ENCODE peak calls at places on chromosomes 1 and 21, in ten cellular contexts. S is HCT116, Q is prostate gland, U is HepG2, T is tibial nerve, O is esophagus squamous epithelium, M is testis, A is K562, Y is transverse colon, C is body of pancreas. G is an unnamed sample.

GRCh38 chr1:231376875-231377549 is 38.9 kb downstream of the SPRTN start:
- DNase-seq in O (no peak), C (no peak), U (no peak), T (no peak), M (no peak), S (no peak), A (no peak), Q (no peak), Y (no peak), G (no peak)

GRCh38 chr1:152878042-152878441 is at the start of gene SMCP:
- DNase-seq in M (peak), Y (no peak), S (no peak), A (peak), U (no peak), O (no peak), C (no peak), T (no peak), Q (no peak), G (no peak)

GRCh38 chr1:114061431-114061830 is 82.2 kb downstream of the OLFML3 start:
- DNase-seq in C (no peak), Y (no peak), S (no peak), Q (no peak), U (no peak), M (no peak), T (no peak), O (no peak), A (no peak), G (no peak)

GRCh38 chr1:106523448-106523847 is 533.0 kb upstream of the PRMT6 start:
- DNase-seq in T (no peak), S (no peak), C (no peak), Y (no peak), U (no peak), M (no peak), Q (no peak), O (no peak), A (no peak), G (no peak)

GRCh38 chr21:29939859-29940245 is at the start of gene GRIK1:
- DNase-seq in M (peak), A (peak), C (peak), Y (no peak), Q (peak), S (no peak), U (no peak), O (no peak), T (no peak), G (no peak)

GRCh38 chr1:150346316-150346715 is 17.6 kb upstream of the RPRD2 start:
- DNase-seq in C (no peak), S (no peak), A (no peak), U (no peak), M (no peak), Y (no peak), O (no peak), T (no peak), Q (no peak), G (no peak)

GRCh38 chr1:78645728-78646127 is 3.9 kb upstream of the IFI44 start:
- DNase-seq in C (no peak), Y (no peak), M (no peak), S (no peak), U (no peak), O (no peak), A (no peak), T (no peak), Q (no peak), G (no peak)

GRCh38 chr1:61279570-61279969 is 197.2 kb downstream of the NFIA start:
- DNase-seq in T (no peak), U (no peak), S (no peak), Q (no peak), Y (no peak), C (no peak), A (no peak), O (no peak), M (no peak), G (no peak)

GRCh38 chr1:33634806-33635205 is 162.4 kb downstream of the ZSCAN20 start:
- DNase-seq in T (no peak), M (peak), U (peak), O (no peak), Y (peak), C (peak), A (peak), S (peak), Q (no peak), G (no peak)

GRCh38 chr1:191641420-191642215 is 516.6 kb upstream of the RGS18 start:
- DNase-seq in O (no peak), T (no peak), Q (no peak), A (no peak), M (no peak), C (no peak), U (no peak), S (no peak), Y (no peak), G (no peak)

GRCh38 chr1:219792337-219793021 is 135.9 kb downstream of the SLC30A10 start:
- DNase-seq in U (no peak), A (no peak), O (no peak), S (no peak), M (no peak), T (no peak), Y (no peak), C (no peak), Q (no peak), G (no peak)

GRCh38 chr1:89588480-89588879 is 44.4 kb upstream of the LRRC8C start:
- DNase-seq in O (no peak), C (no peak), S (no peak), A (no peak), Y (no peak), Q (no peak), M (no peak), T (no peak), U (no peak), G (no peak)

GRCh38 chr1:43979528-43980254 is 681 bp downstream of the B4GALT2 start:
- DNase-seq in S (no peak), M (peak), U (peak), T (no peak), O (no peak), Q (no peak), Y (peak), C (peak), A (peak), G (peak)

GRCh38 chr1:1305300-1306069 is 2.2 kb downstream of the ACAP3 start:
- DNase-seq in T (peak), Q (peak), M (peak), Y (peak), U (peak), C (peak), A (peak), O (peak), S (no peak), G (peak)
- TF ChIP-seq CTCF in T (no peak), Q (no peak), M (no peak), Y (no peak), U (peak), C (no peak), A (peak), O (no peak), S (no peak), G (no peak)

GRCh38 chr1:160096491-160097116 is 1.8 kb downstream of the IGSF8 start:
- DNase-seq in A (no peak), U (no peak), Y (no peak), S (no peak), M (no peak), Q (no peak), T (no peak), O (no peak), C (no peak), G (no peak)

GRCh38 chr1:160098852-160099647 is 631 bp upstream of the IGSF8 start:
- DNase-seq in C (peak), U (peak), Q (peak), T (peak), S (peak), Y (peak), A (peak), O (peak), M (peak), G (peak)

GRCh38 chr1:160099716-160100375 is 1.4 kb upstream of the IGSF8 start:
- DNase-seq in O (no peak), S (no peak), U (no peak), A (no peak), Y (no peak), Q (no peak), T (no peak), M (no peak), C (no peak), G (no peak)

GRCh38 chr1:160097196-160097910 is 1.1 kb downstream of the IGSF8 start:
- DNase-seq in T (no peak), S (no peak), O (no peak), A (no peak), Q (no peak), U (no peak), M (no peak), Y (no peak), C (no peak), G (no peak)

GRCh38 chr1:160097911-160098851 is at the start of gene IGSF8:
- DNase-seq in T (peak), O (peak), S (peak), Q (peak), A (peak), M (peak), Y (peak), U (peak), C (peak), G (peak)
- TF ChIP-seq POLR2A in T (peak), O (peak), S (no peak), Q (peak), A (no peak), M (no peak), Y (peak), U (peak), C (peak), G (peak)

GRCh38 chr1:36175137-36176095 is 19.5 kb downstream of the MAP7D1 start:
- DNase-seq in U (no peak), S (no peak), T (no peak), A (no peak), O (no peak), Y (peak), C (peak), Q (no peak), M (peak), G (no peak)

GRCh38 chr1:36174716-36175115 is 18.8 kb downstream of the MAP7D1 start:
- DNase-seq in T (no peak), M (no peak), Y (no peak), A (no peak), S (no peak), Q (no peak), O (no peak), U (no peak), C (no peak), G (no peak)

GRCh38 chr1:36170643-36171412 is 14.9 kb downstream of the MAP7D1 start:
- DNase-seq in O (no peak), Y (no peak), C (no peak), U (no peak), A (no peak), S (no peak), M (no peak), Q (no peak), T (no peak), G (no peak)

GRCh38 chr1:36172017-36172747 is 16.2 kb downstream of the MAP7D1 start:
- DNase-seq in U (no peak), O (no peak), S (no peak), M (no peak), Y (no peak), A (no peak), Q (no peak), T (no peak), C (no peak), G (no peak)

GRCh38 chr1:36172983-36173382 is 17.0 kb downstream of the MAP7D1 start:
- DNase-seq in Q (no peak), O (no peak), M (no peak), C (no peak), A (no peak), T (no peak), S (no peak), Y (no peak), U (no peak), G (no peak)
- H3K27ac ChIP-seq in Q (no peak), O (peak), M (no peak), C (no peak), A (no peak), T (no peak), S (peak), Y (no peak), U (no peak), G (no peak)

GRCh38 chr1:204128964-204129896 is 22.6 kb downstream of the ETNK2 start:
- DNase-seq in M (peak), S (no peak), A (peak), U (no peak), Y (peak), C (peak), Q (peak), T (no peak), O (no peak), G (peak)

GRCh38 chr1:204131978-204132377 is 19.9 kb downstream of the ETNK2 start:
- DNase-seq in T (no peak), S (no peak), C (no peak), M (no peak), O (no peak), U (no peak), A (no peak), Y (no peak), Q (no peak), G (no peak)

GRCh38 chr1:204130989-204131892 is 20.6 kb downstream of the ETNK2 start:
- DNase-seq in M (peak), A (no peak), C (peak), U (no peak), O (no peak), S (peak), Q (no peak), T (no peak), Y (no peak), G (peak)

GRCh38 chr1:204128464-204128963 is 23.3 kb downstream of the ETNK2 start:
- DNase-seq in C (no peak), S (no peak), M (no peak), Y (no peak), U (no peak), O (no peak), T (no peak), Q (no peak), A (no peak), G (no peak)

GRCh38 chr1:204130178-204130577 is 21.7 kb downstream of the ETNK2 start:
- DNase-seq in C (peak), O (no peak), T (no peak), S (no peak), M (peak), Q (no peak), Y (no peak), A (no peak), U (no peak), G (peak)
- TF ChIP-seq CTCF in C (no peak), O (no peak), T (no peak), S (no peak), M (no peak), Q (no peak), Y (no peak), A (no peak), U (no peak), G (no peak)

GRCh38 chr1:1259119-1259488 is 12.6 kb upstream of the C1QTNF12 start:
- DNase-seq in S (no peak), U (no peak), Y (no peak), Q (no peak), M (no peak), A (no peak), O (no peak), C (no peak), T (no peak), G (no peak)

GRCh38 chr1:1259948-1260614 is 13.6 kb upstream of the C1QTNF12 start:
- DNase-seq in T (no peak), Y (no peak), U (no peak), O (no peak), Q (no peak), A (no peak), M (no peak), C (no peak), S (no peak), G (peak)

GRCh38 chr1:1259540-1259939 is 13.0 kb upstream of the C1QTNF12 start:
- DNase-seq in U (no peak), A (no peak), O (no peak), C (no peak), Q (no peak), M (no peak), T (no peak), S (no peak), Y (no peak), G (no peak)

GRCh38 chr1:1262759-1263158 is 10.9 kb downstream of the UBE2J2 start:
- DNase-seq in U (no peak), O (no peak), Y (no peak), M (no peak), S (no peak), T (no peak), C (no peak), A (no peak), Q (no peak), G (no peak)

DNA sequence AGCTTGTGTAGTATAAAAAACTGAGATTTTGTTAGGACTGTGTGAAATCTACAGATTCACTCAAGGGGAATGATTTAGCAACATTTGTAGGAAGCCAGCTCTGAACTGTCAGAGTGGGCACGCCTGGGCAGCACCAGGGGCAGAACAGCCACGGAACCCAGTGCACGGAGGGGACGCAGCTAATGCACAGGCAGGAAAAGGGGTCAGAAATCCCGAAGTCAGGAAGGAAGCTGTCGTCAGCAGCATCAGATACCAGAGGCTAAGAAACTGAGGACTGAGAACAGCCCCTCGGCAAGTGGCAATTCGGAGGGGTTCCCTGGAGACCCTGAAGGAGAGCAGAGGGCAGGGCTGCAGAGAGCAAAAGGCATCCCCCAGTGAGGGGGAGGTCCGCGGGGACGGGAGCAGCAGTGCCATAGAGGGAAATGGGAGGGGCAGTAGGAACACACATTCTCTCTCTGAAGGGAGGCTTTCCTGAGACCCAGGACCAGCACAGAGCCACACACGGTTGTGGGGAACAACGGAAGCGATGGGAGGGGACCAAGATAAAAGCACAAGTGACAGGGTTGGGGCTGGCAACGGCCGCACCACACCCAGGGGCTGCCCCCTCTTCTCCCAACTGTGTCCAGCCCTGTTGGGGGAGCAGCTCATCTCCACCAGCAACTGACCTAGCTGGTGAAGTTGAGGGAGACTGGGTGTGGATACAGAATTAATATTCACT is 12.7 kb downstream of the UBE2J2 start:
- DNase-seq in M (no peak), S (no peak), O (no peak), Q (no peak), A (no peak), Y (no peak), U (no peak), C (no peak), T (no peak), G (no peak)
- TF ChIP-seq POLR2A in M (no peak), S (no peak), O (no peak), Q (no peak), A (no peak), Y (no peak), U (no peak), C (no peak), T (no peak), G (no peak)

GRCh38 chr1:234666761-234667160 is 56.8 kb upstream of the IRF2BP2 start:
- DNase-seq in S (no peak), Y (no peak), T (no peak), C (no peak), O (no peak), U (no peak), M (no peak), A (no peak), Q (no peak), G (no peak)
- H3K27ac ChIP-seq in S (no peak), Y (no peak), T (no peak), C (no peak), O (no peak), U (no peak), M (peak), A (no peak), Q (no peak), G (no peak)

G was measured in ovary.